ENCODE peak calls at places on chromosomes 5 and 9, in five cellular contexts. S is stimulated activated CD8-positive, alpha-beta memory T cell treated with anti-CD3 and anti-CD28 coated beads, Interleukin-7, amount 100 ng/mL, for 1 hour; Q is putamen; P is cardiac septum; W is T follicular helper cell. I is an unnamed sample.

GRCh38 chr5:160485364-160486010 is 63.8 kb downstream of the PTTG1 start:
- DNase-seq in P (no peak), S (no peak), W (no peak), Q (no peak), I (no peak)

GRCh38 chr5:180467028-180467427 is 27.2 kb upstream of the CNOT6 start:
- DNase-seq in Q (no peak), S (no peak), P (peak), W (no peak), I (no peak)

GRCh38 chr9:124284237-124284831 is 26.6 kb downstream of the NEK6 start:
- DNase-seq in Q (no peak), W (no peak), S (no peak), P (no peak), I (no peak)

GRCh38 chr9:86043999-86044398 is 55.4 kb downstream of the GOLM1 start:
- DNase-seq in S (no peak), P (no peak), Q (no peak), W (no peak), I (peak)

GRCh38 chr5:40021007-40021406 is 596.2 kb upstream of the DAB2 start:
- DNase-seq in W (no peak), P (no peak), Q (no peak), S (no peak), I (no peak)

GRCh38 chr5:93607367-93608258 is 24.6 kb downstream of the NR2F1 start:
- DNase-seq in P (no peak), W (no peak), Q (no peak), S (no peak), I (peak)

GRCh38 chr5:170289749-170290148 is 7.8 kb downstream of the LCP2 start:
- DNase-seq in W (no peak), S (no peak), P (no peak), Q (no peak), I (no peak)

GRCh38 chr5:170265527-170265926 is 32.0 kb downstream of the LCP2 start:
- DNase-seq in Q (peak), S (no peak), P (no peak), W (no peak), I (no peak)

GRCh38 chr9:130183133-130183762 is 11.0 kb downstream of the NCS1 start:
- DNase-seq in W (no peak), Q (no peak), P (no peak), S (no peak), I (no peak)

GRCh38 chr9:129962889-129963703 is 79.9 kb downstream of the FNBP1 start:
- DNase-seq in S (peak), P (peak), W (peak), Q (no peak), I (no peak)

GRCh38 chr5:137995077-137995746 is 37.7 kb downstream of the FAM13B start:
- DNase-seq in W (no peak), S (no peak), P (no peak), Q (no peak), I (no peak)

GRCh38 chr9:89994988-89995613 is 390.3 kb downstream of the GADD45G start:
- DNase-seq in W (no peak), P (no peak), S (no peak), Q (no peak), I (no peak)

GRCh38 chr5:155460501-155460931 is 447.0 kb downstream of the KIF4B start:
- DNase-seq in P (no peak), W (no peak), Q (no peak), S (no peak), I (no peak)

GRCh38 chr9:96176901-96177718 is 124.9 kb downstream of the HSD17B3 start:
- DNase-seq in S (no peak), Q (peak), W (no peak), P (peak), I (no peak)

GRCh38 chr5:150582281-150582791 is 58.1 kb upstream of the SYNPO start:
- DNase-seq in W (no peak), Q (no peak), S (no peak), P (peak), I (no peak)

GRCh38 chr5:82022499-82022898 is 50.7 kb downstream of the ATG10 start:
- DNase-seq in W (no peak), S (no peak), Q (no peak), P (no peak), I (no peak)

GRCh38 chr9:33921967-33922895 is 105.3 kb downstream of the UBE2R2 start:
- DNase-seq in S (no peak), W (no peak), Q (no peak), P (no peak), I (no peak)

GRCh38 chr9:125241863-125242739 is 958 bp upstream of the HSPA5 start:
- DNase-seq in P (peak), W (no peak), Q (no peak), S (no peak), I (no peak)

GRCh38 chr5:147098233-147098790 is 136.5 kb upstream of the STK32A start:
- DNase-seq in S (no peak), W (no peak), Q (no peak), P (no peak), I (peak)

GRCh38 chr5:151040211-151040747 is 19.9 kb downstream of the GPX3 start:
- DNase-seq in W (no peak), S (no peak), Q (no peak), P (peak), I (no peak)

GRCh38 chr9:3809724-3810123 is 283.9 kb upstream of the RFX3 start:
- DNase-seq in Q (no peak), S (no peak), W (no peak), P (no peak), I (no peak)

GRCh38 chr5:174189638-174190037 is 144.1 kb downstream of the NSG2 start:
- DNase-seq in Q (no peak), S (no peak), W (no peak), P (no peak), I (no peak)

GRCh38 chr9:125683486-125683885 is 23.5 kb downstream of the MAPKAP1 start:
- DNase-seq in P (no peak), S (no peak), Q (no peak), W (no peak), I (no peak)

GRCh38 chr5:137440800-137441199 is 58.3 kb downstream of the SPOCK1 start:
- DNase-seq in W (no peak), P (no peak), Q (no peak), S (no peak), I (no peak)

GRCh38 chr5:168946363-168946762 is 354.6 kb downstream of the SLIT3 start:
- DNase-seq in S (no peak), P (no peak), Q (no peak), W (no peak), I (no peak)

GRCh38 chr5:68149189-68149588 is 66.4 kb upstream of the PIK3R1 start:
- DNase-seq in Q (no peak), P (no peak), S (no peak), W (no peak), I (no peak)

GRCh38 chr9:134399435-134400056 is 73.3 kb downstream of the RXRA start:
- DNase-seq in W (no peak), S (no peak), P (no peak), Q (no peak), I (no peak)

GRCh38 chr5:172454355-172455086 is at the start of gene SH3PXD2B:
- DNase-seq in Q (no peak), P (peak), W (no peak), S (no peak), I (no peak)

GRCh38 chr5:139263431-139263975 is 30.0 kb upstream of the MATR3 start:
- DNase-seq in P (peak), W (no peak), S (no peak), Q (no peak), I (no peak)

GRCh38 chr9:130156672-130157071 is 15.5 kb upstream of the NCS1 start:
- DNase-seq in W (no peak), P (no peak), Q (no peak), S (no peak), I (no peak)

I was measured in iPS DF 19.7.